ENCODE peak calls at places on chromosomes 13 and 19, in eight cellular contexts. S, A, Q, K, N, G, B and R are unnamed samples.

GRCh38 chr13:84445776-84446175 is 563.5 kb upstream of the SLITRK1 start:
- DNase-seq in S (peak), A (no peak), Q (no peak), K (no peak), N (no peak), G (no peak), B (no peak), R (no peak)

GRCh38 chr19:11169896-11170678 is 14.5 kb upstream of the SPC24 start:
- DNase-seq in S (peak), A (no peak), Q (no peak), K (no peak), N (no peak), G (peak), B (no peak), R (no peak)

GRCh38 chr13:46605824-46606554 is 53.0 kb downstream of the LRCH1 start:
- DNase-seq in S (no peak), A (no peak), Q (no peak), K (no peak), N (no peak), G (no peak), B (no peak), R (no peak)

GRCh38 chr13:25062479-25062878 is 33.5 kb upstream of the PABPC3 start:
- DNase-seq in S (no peak), A (no peak), Q (no peak), K (no peak), N (no peak), G (no peak), B (no peak), R (no peak)

GRCh38 chr19:5953680-5954213 is 24.2 kb downstream of the RANBP3 start:
- DNase-seq in S (peak), A (peak), Q (no peak), K (no peak), N (no peak), G (peak), B (no peak), R (peak)

GRCh38 chr19:43470288-43470687 is 4.9 kb upstream of the LYPD3 start:
- DNase-seq in S (peak), A (peak), Q (no peak), K (no peak), N (no peak), G (no peak), B (no peak), R (peak)

GRCh38 chr19:7926021-7926726 is at the start of gene CTXN1:
- DNase-seq in S (no peak), A (peak), Q (no peak), K (peak), N (peak), G (peak), B (peak), R (peak)

GRCh38 chr19:29483641-29483920 is 42.2 kb upstream of the VSTM2B start:
- DNase-seq in S (no peak), A (no peak), Q (no peak), K (no peak), N (no peak), G (no peak), B (no peak), R (no peak)

GRCh38 chr13:79779761-79780160 is 298.8 kb downstream of the NDFIP2 start:
- DNase-seq in S (peak), A (no peak), Q (no peak), K (no peak), N (peak), G (no peak), B (no peak), R (no peak)

GRCh38 chr13:22839554-22840286 is 341.1 kb upstream of the SGCG start:
- DNase-seq in S (no peak), A (no peak), Q (no peak), K (no peak), N (no peak), G (no peak), B (no peak), R (peak)

GRCh38 chr13:25171517-25172302 is at the start of gene AMER2:
- DNase-seq in S (peak), A (no peak), Q (peak), K (no peak), N (no peak), G (peak), B (peak), R (peak)

GRCh38 chr13:45928843-45929242 is 77.3 kb upstream of the SIAH3 start:
- DNase-seq in S (peak), A (no peak), Q (no peak), K (no peak), N (no peak), G (no peak), B (no peak), R (no peak)

GRCh38 chr13:102642475-102642874 is 45.7 kb downstream of the TPP2 start:
- DNase-seq in S (peak), A (no peak), Q (no peak), K (no peak), N (no peak), G (peak), B (no peak), R (no peak)

GRCh38 chr13:46385946-46386345 is 1.1 kb downstream of the RUBCNL start:
- DNase-seq in S (no peak), A (no peak), Q (no peak), K (no peak), N (no peak), G (no peak), B (no peak), R (no peak)

GRCh38 chr13:46288570-46289259 is 77.0 kb downstream of the LRRC63 start:
- DNase-seq in S (peak), A (no peak), Q (no peak), K (peak), N (no peak), G (no peak), B (peak), R (peak)

GRCh38 chr19:36196249-36196648 is 18.2 kb downstream of the ZNF565 start:
- DNase-seq in S (peak), A (no peak), Q (no peak), K (no peak), N (no peak), G (no peak), B (no peak), R (no peak)

GRCh38 chr19:16319466-16319865 is 5.2 kb upstream of the KLF2 start:
- DNase-seq in S (no peak), A (no peak), Q (no peak), K (no peak), N (no peak), G (no peak), B (no peak), R (peak)

GRCh38 chr19:54463531-54464043 is at the start of gene LENG9:
- DNase-seq in S (peak), A (peak), Q (peak), K (peak), N (peak), G (peak), B (peak), R (peak)

GRCh38 chr19:33868821-33869412 is 72.2 kb downstream of the KCTD15 start:
- DNase-seq in S (no peak), A (no peak), Q (no peak), K (no peak), N (peak), G (peak), B (no peak), R (peak)

GRCh38 chr13:23871616-23872220 is 17.5 kb downstream of the MIPEP start:
- DNase-seq in S (peak), A (no peak), Q (no peak), K (no peak), N (no peak), G (no peak), B (no peak), R (no peak)

GRCh38 chr19:56270676-56271075 is 1.9 kb upstream of the EDDM13 start:
- DNase-seq in S (no peak), A (no peak), Q (no peak), K (no peak), N (no peak), G (no peak), B (no peak), R (no peak)

GRCh38 chr13:91630916-91631315 is 232.5 kb downstream of the GPC5 start:
- DNase-seq in S (peak), A (no peak), Q (no peak), K (no peak), N (no peak), G (no peak), B (no peak), R (no peak)

GRCh38 chr19:39599116-39599515 is 3.2 kb upstream of the LGALS13 start:
- DNase-seq in S (peak), A (no peak), Q (no peak), K (no peak), N (no peak), G (no peak), B (no peak), R (peak)

GRCh38 chr19:31715249-31715944 is 366.2 kb upstream of the TSHZ3 start:
- DNase-seq in S (peak), A (no peak), Q (no peak), K (no peak), N (peak), G (no peak), B (no peak), R (peak)

GRCh38 chr13:103288114-103288513 is 221.9 kb upstream of the SLC10A2 start:
- DNase-seq in S (no peak), A (no peak), Q (no peak), K (no peak), N (no peak), G (peak), B (no peak), R (peak)

GRCh38 chr13:22726721-22727120 is 454.1 kb upstream of the SGCG start:
- DNase-seq in S (no peak), A (no peak), Q (no peak), K (no peak), N (no peak), G (no peak), B (no peak), R (no peak)

GRCh38 chr19:18629166-18630088 is 7.4 kb upstream of the KLHL26 start:
- DNase-seq in S (no peak), A (no peak), Q (no peak), K (no peak), N (no peak), G (peak), B (no peak), R (no peak)

GRCh38 chr13:33932765-33933406 is 114.9 kb downstream of the RFC3 start:
- DNase-seq in S (peak), A (no peak), Q (no peak), K (no peak), N (no peak), G (no peak), B (no peak), R (no peak)

GRCh38 chr19:11995174-11995573 is 30.3 kb downstream of the ZNF763 start:
- DNase-seq in S (no peak), A (no peak), Q (no peak), K (no peak), N (no peak), G (no peak), B (no peak), R (peak)

GRCh38 chr19:16888629-16889371 is at the start of gene F2RL3:
- DNase-seq in S (peak), A (no peak), Q (no peak), K (no peak), N (peak), G (peak), B (peak), R (peak)

GRCh38 chr19:961866-962620 is 22.1 kb upstream of the WDR18 start:
- DNase-seq in S (no peak), A (no peak), Q (no peak), K (no peak), N (no peak), G (peak), B (no peak), R (peak)

GRCh38 chr19:7326105-7326877 is 22.4 kb upstream of the ARHGEF18 start:
- DNase-seq in S (no peak), A (no peak), Q (no peak), K (no peak), N (no peak), G (no peak), B (no peak), R (peak)

GRCh38 chr13:75715598-75716523 is 79.7 kb downstream of the LMO7 start:
- DNase-seq in S (no peak), A (no peak), Q (no peak), K (no peak), N (no peak), G (no peak), B (no peak), R (no peak)

GRCh38 chr19:40280608-40281221 is 4.4 kb downstream of the AKT2 start:
- DNase-seq in S (no peak), A (no peak), Q (no peak), K (no peak), N (no peak), G (no peak), B (no peak), R (no peak)

GRCh38 chr19:18446145-18446810 is 8.3 kb upstream of the ISYNA1 start:
- DNase-seq in S (no peak), A (no peak), Q (no peak), K (no peak), N (no peak), G (no peak), B (no peak), R (no peak)

GRCh38 chr19:47239610-47240296 is 8.8 kb upstream of the BBC3 start:
- DNase-seq in S (peak), A (no peak), Q (no peak), K (no peak), N (peak), G (peak), B (no peak), R (peak)

GRCh38 chr19:41373993-41374392 is 2.3 kb upstream of the TMEM91 start:
- DNase-seq in S (peak), A (no peak), Q (peak), K (no peak), N (peak), G (peak), B (no peak), R (peak)

GRCh38 chr19:29717051-29717450 is 2.0 kb upstream of the C19orf12 start:
- DNase-seq in S (no peak), A (no peak), Q (no peak), K (no peak), N (no peak), G (no peak), B (no peak), R (no peak)